ENCODE peak calls at places on chromosomes 5 and 9, in eight cellular contexts. One of them, this sample, is unnamed.

GRCh38 chr9:92196909-92197308 is 81.7 kb upstream of the SPTLC1 start:
- DNase-seq in progenitor cell of endocrine pancreas: no peak
- DNase-seq in activated CD8-positive, alpha-beta T cell treated with anti-CD3 and anti-CD28 coated beads for 36 hours: no peak
- DNase-seq in endothelial cell: no peak
- DNase-seq in BE2C: no peak
- DNase-seq in lower lobe of right lung: no peak
- DNase-seq in psoas muscle: no peak
- DNase-seq in testis: no peak
- DNase-seq in this sample: no peak

GRCh38 chr9:119418721-119419120 is 49.5 kb upstream of the BRINP1 start:
- DNase-seq in progenitor cell of endocrine pancreas: no peak
- DNase-seq in activated CD8-positive, alpha-beta T cell treated with anti-CD3 and anti-CD28 coated beads for 36 hours: no peak
- DNase-seq in endothelial cell: no peak
- DNase-seq in BE2C: no peak
- DNase-seq in lower lobe of right lung: no peak
- DNase-seq in psoas muscle: no peak
- DNase-seq in testis: no peak
- DNase-seq in this sample: no peak

GRCh38 chr9:104658496-104659195 is 35.7 kb upstream of the OR13D1 start:
- DNase-seq in progenitor cell of endocrine pancreas: no peak
- DNase-seq in activated CD8-positive, alpha-beta T cell treated with anti-CD3 and anti-CD28 coated beads for 36 hours: no peak
- DNase-seq in endothelial cell: no peak
- DNase-seq in BE2C: no peak
- DNase-seq in lower lobe of right lung: no peak
- DNase-seq in psoas muscle: no peak
- DNase-seq in testis: no peak
- DNase-seq in this sample: no peak

GRCh38 chr5:153919161-153919560 is 119.5 kb downstream of the FAM114A2 start:
- DNase-seq in progenitor cell of endocrine pancreas: no peak
- DNase-seq in activated CD8-positive, alpha-beta T cell treated with anti-CD3 and anti-CD28 coated beads for 36 hours: no peak
- DNase-seq in endothelial cell: no peak
- DNase-seq in BE2C: no peak
- DNase-seq in lower lobe of right lung: no peak
- DNase-seq in psoas muscle: no peak
- DNase-seq in testis: peak; percentile 18
- DNase-seq in this sample: no peak

GRCh38 chr5:84393969-84394368 is 9.3 kb upstream of the EDIL3 start:
- DNase-seq in progenitor cell of endocrine pancreas: no peak
- DNase-seq in activated CD8-positive, alpha-beta T cell treated with anti-CD3 and anti-CD28 coated beads for 36 hours: no peak
- DNase-seq in endothelial cell: no peak
- DNase-seq in BE2C: no peak
- DNase-seq in lower lobe of right lung: no peak
- DNase-seq in psoas muscle: no peak
- DNase-seq in testis: no peak
- DNase-seq in this sample: no peak

GRCh38 chr9:14994738-14995137 is 84.5 kb upstream of the FREM1 start:
- DNase-seq in progenitor cell of endocrine pancreas: no peak
- DNase-seq in activated CD8-positive, alpha-beta T cell treated with anti-CD3 and anti-CD28 coated beads for 36 hours: no peak
- DNase-seq in endothelial cell: no peak
- DNase-seq in BE2C: no peak
- DNase-seq in lower lobe of right lung: no peak
- DNase-seq in psoas muscle: no peak
- DNase-seq in testis: no peak
- DNase-seq in this sample: no peak

GRCh38 chr5:111165058-111165457 is 59.1 kb upstream of the CAMK4 start:
- DNase-seq in progenitor cell of endocrine pancreas: no peak
- DNase-seq in activated CD8-positive, alpha-beta T cell treated with anti-CD3 and anti-CD28 coated beads for 36 hours: no peak
- DNase-seq in endothelial cell: no peak
- DNase-seq in BE2C: no peak
- DNase-seq in lower lobe of right lung: no peak
- DNase-seq in psoas muscle: no peak
- DNase-seq in testis: no peak
- DNase-seq in this sample: no peak

GRCh38 chr9:95507456-95508241 is 9.1 kb downstream of the PTCH1 start:
- DNase-seq in progenitor cell of endocrine pancreas: no peak
- DNase-seq in activated CD8-positive, alpha-beta T cell treated with anti-CD3 and anti-CD28 coated beads for 36 hours: peak; percentile 61
- DNase-seq in endothelial cell: peak; percentile 42
- DNase-seq in BE2C: peak; percentile 64
- DNase-seq in lower lobe of right lung: no peak
- DNase-seq in psoas muscle: peak; percentile 55
- DNase-seq in testis: peak; percentile 60
- DNase-seq in this sample: peak; percentile 42

GRCh38 chr9:117060963-117061362 is 353.9 kb downstream of the ASTN2 start:
- DNase-seq in progenitor cell of endocrine pancreas: no peak
- DNase-seq in activated CD8-positive, alpha-beta T cell treated with anti-CD3 and anti-CD28 coated beads for 36 hours: no peak
- DNase-seq in endothelial cell: no peak
- DNase-seq in BE2C: no peak
- DNase-seq in lower lobe of right lung: no peak
- DNase-seq in psoas muscle: no peak
- DNase-seq in testis: no peak
- DNase-seq in this sample: no peak

GRCh38 chr5:39498247-39498952 is 73.6 kb upstream of the DAB2 start:
- DNase-seq in progenitor cell of endocrine pancreas: no peak
- DNase-seq in activated CD8-positive, alpha-beta T cell treated with anti-CD3 and anti-CD28 coated beads for 36 hours: no peak
- DNase-seq in endothelial cell: no peak
- DNase-seq in BE2C: no peak
- DNase-seq in lower lobe of right lung: no peak
- DNase-seq in psoas muscle: no peak
- DNase-seq in testis: no peak
- DNase-seq in this sample: no peak

GRCh38 chr5:34656700-34657549 is 797 bp downstream of the RAI14 start:
- DNase-seq in progenitor cell of endocrine pancreas: peak; percentile 20
- DNase-seq in activated CD8-positive, alpha-beta T cell treated with anti-CD3 and anti-CD28 coated beads for 36 hours: peak; percentile 6
- DNase-seq in endothelial cell: peak; percentile 31
- DNase-seq in BE2C: no peak
- DNase-seq in lower lobe of right lung: peak; percentile 49
- DNase-seq in psoas muscle: peak; percentile 22
- DNase-seq in testis: peak; percentile 24
- DNase-seq in this sample: peak; percentile 45

GRCh38 chr9:70835323-70835722 is 286.1 kb downstream of the TRPM3 start:
- DNase-seq in progenitor cell of endocrine pancreas: no peak
- DNase-seq in activated CD8-positive, alpha-beta T cell treated with anti-CD3 and anti-CD28 coated beads for 36 hours: no peak
- DNase-seq in endothelial cell: no peak
- DNase-seq in BE2C: no peak
- DNase-seq in lower lobe of right lung: no peak
- DNase-seq in psoas muscle: no peak
- DNase-seq in testis: no peak
- DNase-seq in this sample: no peak

GRCh38 chr5:175494271-175495183 is 16.2 kb downstream of the SFXN1 start:
- DNase-seq in progenitor cell of endocrine pancreas: no peak
- DNase-seq in activated CD8-positive, alpha-beta T cell treated with anti-CD3 and anti-CD28 coated beads for 36 hours: no peak
- DNase-seq in endothelial cell: no peak
- DNase-seq in BE2C: no peak
- DNase-seq in lower lobe of right lung: no peak
- DNase-seq in psoas muscle: no peak
- DNase-seq in testis: no peak
- DNase-seq in this sample: no peak

GRCh38 chr5:139088024-139088423 is 110.1 kb downstream of the SIL1 start:
- DNase-seq in progenitor cell of endocrine pancreas: no peak
- DNase-seq in activated CD8-positive, alpha-beta T cell treated with anti-CD3 and anti-CD28 coated beads for 36 hours: no peak
- DNase-seq in endothelial cell: no peak
- DNase-seq in BE2C: no peak
- DNase-seq in lower lobe of right lung: no peak
- DNase-seq in psoas muscle: no peak
- DNase-seq in testis: no peak
- DNase-seq in this sample: no peak

GRCh38 chr9:123322771-123323481 is 33.1 kb upstream of the CRB2 start:
- DNase-seq in progenitor cell of endocrine pancreas: no peak
- DNase-seq in activated CD8-positive, alpha-beta T cell treated with anti-CD3 and anti-CD28 coated beads for 36 hours: peak; percentile 89
- DNase-seq in endothelial cell: no peak
- DNase-seq in BE2C: no peak
- DNase-seq in lower lobe of right lung: no peak
- DNase-seq in psoas muscle: no peak
- DNase-seq in testis: no peak
- DNase-seq in this sample: no peak

GRCh38 chr5:143501176-143501840 is 97.8 kb upstream of the NR3C1 start:
- DNase-seq in progenitor cell of endocrine pancreas: no peak
- DNase-seq in activated CD8-positive, alpha-beta T cell treated with anti-CD3 and anti-CD28 coated beads for 36 hours: no peak
- DNase-seq in endothelial cell: no peak
- DNase-seq in BE2C: no peak
- DNase-seq in lower lobe of right lung: no peak
- DNase-seq in psoas muscle: peak; percentile 50
- DNase-seq in testis: no peak
- DNase-seq in this sample: no peak

GRCh38 chr9:89923174-89923573 is 318.4 kb downstream of the GADD45G start:
- DNase-seq in progenitor cell of endocrine pancreas: no peak
- DNase-seq in activated CD8-positive, alpha-beta T cell treated with anti-CD3 and anti-CD28 coated beads for 36 hours: no peak
- DNase-seq in endothelial cell: no peak
- DNase-seq in BE2C: no peak
- DNase-seq in lower lobe of right lung: no peak
- DNase-seq in psoas muscle: no peak
- DNase-seq in testis: no peak
- DNase-seq in this sample: no peak

GRCh38 chr5:1522601-1523479 is 920 bp downstream of the LPCAT1 start:
- DNase-seq in progenitor cell of endocrine pancreas: no peak
- DNase-seq in activated CD8-positive, alpha-beta T cell treated with anti-CD3 and anti-CD28 coated beads for 36 hours: no peak
- DNase-seq in endothelial cell: no peak
- DNase-seq in BE2C: no peak
- DNase-seq in lower lobe of right lung: peak; percentile 50
- DNase-seq in psoas muscle: peak; percentile 34
- DNase-seq in testis: peak; percentile 16
- DNase-seq in this sample: peak; percentile 47

GRCh38 chr5:175246242-175246891 is 197.6 kb downstream of the DRD1 start:
- DNase-seq in progenitor cell of endocrine pancreas: no peak
- DNase-seq in activated CD8-positive, alpha-beta T cell treated with anti-CD3 and anti-CD28 coated beads for 36 hours: peak; percentile 58
- DNase-seq in endothelial cell: no peak
- DNase-seq in BE2C: no peak
- DNase-seq in lower lobe of right lung: no peak
- DNase-seq in psoas muscle: peak; percentile 34
- DNase-seq in testis: no peak
- DNase-seq in this sample: no peak

GRCh38 chr5:68367717-68368116 is 152.2 kb downstream of the PIK3R1 start:
- DNase-seq in progenitor cell of endocrine pancreas: no peak
- DNase-seq in activated CD8-positive, alpha-beta T cell treated with anti-CD3 and anti-CD28 coated beads for 36 hours: no peak
- DNase-seq in endothelial cell: no peak
- DNase-seq in BE2C: no peak
- DNase-seq in lower lobe of right lung: no peak
- DNase-seq in psoas muscle: no peak
- DNase-seq in testis: no peak
- DNase-seq in this sample: no peak

GRCh38 chr5:151492729-151493128 is 45.3 kb downstream of the SLC36A1 start:
- DNase-seq in progenitor cell of endocrine pancreas: no peak
- DNase-seq in activated CD8-positive, alpha-beta T cell treated with anti-CD3 and anti-CD28 coated beads for 36 hours: no peak
- DNase-seq in endothelial cell: no peak
- DNase-seq in BE2C: no peak
- DNase-seq in lower lobe of right lung: no peak
- DNase-seq in psoas muscle: no peak
- DNase-seq in testis: no peak
- DNase-seq in this sample: no peak

DNA sequence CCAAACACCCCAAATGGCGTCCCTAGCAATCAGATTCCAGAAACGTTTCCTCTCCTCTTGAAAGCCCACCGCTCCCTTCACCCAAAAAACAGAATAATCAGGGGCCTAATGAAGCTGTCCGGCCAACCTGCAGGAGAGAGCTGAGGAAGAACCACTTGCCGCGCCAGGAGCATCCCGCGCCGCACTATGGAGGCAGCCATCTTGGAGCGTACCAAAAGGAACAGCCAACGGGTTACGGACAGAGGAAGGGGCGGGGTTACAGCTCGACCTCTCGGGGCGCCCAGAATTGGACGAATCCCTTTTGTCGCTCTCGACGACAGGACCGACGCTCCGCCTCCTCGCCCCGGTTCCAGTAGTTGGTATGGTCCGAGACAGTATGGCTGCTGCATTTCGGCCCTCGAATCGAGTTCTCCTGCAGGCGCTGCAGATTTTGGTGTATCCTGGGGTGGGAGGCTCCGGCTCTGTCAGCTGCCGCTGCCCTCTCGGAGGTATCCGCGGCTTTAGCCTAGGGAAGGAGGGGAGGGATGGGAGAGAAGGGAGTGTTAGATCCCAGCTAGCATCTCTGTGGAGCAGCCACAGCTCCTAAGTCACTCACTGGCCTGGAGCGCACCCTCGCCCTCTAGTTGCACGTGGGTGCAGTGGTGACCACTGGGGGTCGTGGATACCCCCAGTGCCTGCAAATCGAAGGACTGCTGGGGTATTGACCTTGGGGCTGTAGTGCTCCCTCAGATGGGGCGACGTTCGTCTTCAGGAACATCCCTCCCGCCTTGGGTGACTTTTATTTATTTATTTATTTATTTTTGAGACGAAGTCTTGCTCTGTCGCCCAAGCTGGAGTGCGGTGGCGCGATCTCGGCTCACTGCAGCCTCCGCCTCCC is at the start of the genes MRPS27 and PTCD2:
- DNase-seq in progenitor cell of endocrine pancreas: peak; percentile 90
- DNase-seq in activated CD8-positive, alpha-beta T cell treated with anti-CD3 and anti-CD28 coated beads for 36 hours: peak; percentile 97
- DNase-seq in endothelial cell: peak; percentile 91
- DNase-seq in BE2C: peak; percentile 98
- DNase-seq in lower lobe of right lung: peak; percentile 97
- DNase-seq in psoas muscle: peak; percentile 96
- DNase-seq in testis: peak; percentile 98
- DNase-seq in this sample: peak; percentile 94
- TF ChIP-seq CTCF in progenitor cell of endocrine pancreas: peak; percentile 47
- TF ChIP-seq CTCF in activated CD8-positive, alpha-beta T cell treated with anti-CD3 and anti-CD28 coated beads for 36 hours: no peak
- TF ChIP-seq CTCF in endothelial cell: no peak
- TF ChIP-seq CTCF in BE2C: peak; percentile 39
- TF ChIP-seq CTCF in lower lobe of right lung: no peak
- TF ChIP-seq CTCF in psoas muscle: no peak
- TF ChIP-seq CTCF in testis: no peak
- TF ChIP-seq CTCF in this sample: no peak

GRCh38 chr5:75167345-75167744 is 69.3 kb downstream of the ANKRD31 start:
- DNase-seq in progenitor cell of endocrine pancreas: no peak
- DNase-seq in activated CD8-positive, alpha-beta T cell treated with anti-CD3 and anti-CD28 coated beads for 36 hours: no peak
- DNase-seq in endothelial cell: no peak
- DNase-seq in BE2C: no peak
- DNase-seq in lower lobe of right lung: no peak
- DNase-seq in psoas muscle: no peak
- DNase-seq in testis: no peak
- DNase-seq in this sample: no peak
- TF ChIP-seq CTCF in progenitor cell of endocrine pancreas: peak; percentile 38
- TF ChIP-seq CTCF in activated CD8-positive, alpha-beta T cell treated with anti-CD3 and anti-CD28 coated beads for 36 hours: no peak
- TF ChIP-seq CTCF in endothelial cell: peak; percentile 69
- TF ChIP-seq CTCF in BE2C: peak; percentile 54
- TF ChIP-seq CTCF in lower lobe of right lung: no peak
- TF ChIP-seq CTCF in psoas muscle: no peak
- TF ChIP-seq CTCF in testis: no peak
- TF ChIP-seq CTCF in this sample: no peak

DNA sequence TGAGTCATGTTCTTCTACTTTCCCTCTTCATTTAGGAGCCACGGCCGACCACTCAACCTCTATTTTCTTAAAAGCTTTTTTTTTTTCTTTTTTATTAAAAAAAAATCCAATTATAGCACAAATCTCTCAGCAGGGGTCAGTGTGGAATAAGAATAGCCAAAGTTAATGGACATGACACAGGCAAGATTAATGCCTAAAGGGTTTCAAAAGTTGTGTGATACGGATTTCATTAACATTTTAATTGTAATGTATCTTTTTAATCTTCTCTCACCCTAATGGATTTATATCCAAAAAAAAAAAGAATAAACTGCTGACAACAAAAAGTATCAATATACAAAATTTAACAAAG is 5.4 kb downstream of the NACC2 start:
- DNase-seq in progenitor cell of endocrine pancreas: no peak
- DNase-seq in activated CD8-positive, alpha-beta T cell treated with anti-CD3 and anti-CD28 coated beads for 36 hours: peak; percentile 5
- DNase-seq in endothelial cell: no peak
- DNase-seq in BE2C: peak; percentile 8
- DNase-seq in lower lobe of right lung: no peak
- DNase-seq in psoas muscle: no peak
- DNase-seq in testis: no peak
- DNase-seq in this sample: no peak
- TF ChIP-seq CTCF in progenitor cell of endocrine pancreas: peak; percentile 49
- TF ChIP-seq CTCF in activated CD8-positive, alpha-beta T cell treated with anti-CD3 and anti-CD28 coated beads for 36 hours: peak; percentile 58
- TF ChIP-seq CTCF in endothelial cell: no peak
- TF ChIP-seq CTCF in BE2C: peak; percentile 50
- TF ChIP-seq CTCF in lower lobe of right lung: peak; percentile 30
- TF ChIP-seq CTCF in psoas muscle: peak; percentile 26
- TF ChIP-seq CTCF in testis: peak; percentile 39
- TF ChIP-seq CTCF in this sample: peak; percentile 20

GRCh38 chr9:97284798-97285197 is 22.7 kb upstream of the CCDC180 start:
- DNase-seq in progenitor cell of endocrine pancreas: no peak
- DNase-seq in activated CD8-positive, alpha-beta T cell treated with anti-CD3 and anti-CD28 coated beads for 36 hours: no peak
- DNase-seq in endothelial cell: no peak
- DNase-seq in BE2C: no peak
- DNase-seq in lower lobe of right lung: no peak
- DNase-seq in psoas muscle: no peak
- DNase-seq in testis: no peak
- DNase-seq in this sample: no peak
- TF ChIP-seq CTCF in progenitor cell of endocrine pancreas: peak; percentile 20
- TF ChIP-seq CTCF in activated CD8-positive, alpha-beta T cell treated with anti-CD3 and anti-CD28 coated beads for 36 hours: peak; percentile 37
- TF ChIP-seq CTCF in endothelial cell: no peak
- TF ChIP-seq CTCF in BE2C: peak; percentile 23
- TF ChIP-seq CTCF in lower lobe of right lung: no peak
- TF ChIP-seq CTCF in psoas muscle: no peak
- TF ChIP-seq CTCF in testis: no peak
- TF ChIP-seq CTCF in this sample: no peak

This sample was measured in nephron progenitor cell.